ENCODE peak calls at places on chromosomes 1 and 21, in four cellular contexts. A is A549, M is K562, L is H1. S is an unnamed sample.

GRCh38 chr21:44849616-44850130 is 23.8 kb downstream of the PTTG1IP start:
- DNase-seq in A (no peak), M (no peak), L (no peak), S (no peak)

GRCh38 chr1:16607433-16607851 is 5.9 kb downstream of the NBPF1 start:
- DNase-seq in A (no peak), M (no peak), L (no peak), S (no peak)

GRCh38 chr1:53303651-53304515 is 24.0 kb downstream of the LRP8 start:
- DNase-seq in A (no peak), M (no peak), L (no peak), S (no peak)

GRCh38 chr1:234621657-234622335 is 11.8 kb upstream of the IRF2BP2 start:
- DNase-seq in A (no peak), M (no peak), L (no peak), S (peak)

GRCh38 chr1:182080955-182081582 is 19.6 kb upstream of the ZNF648 start:
- DNase-seq in A (peak), M (peak), L (no peak), S (peak)

GRCh38 chr1:36922593-36923251 is 111.6 kb downstream of the GRIK3 start:
- DNase-seq in A (no peak), M (no peak), L (no peak), S (no peak)

GRCh38 chr1:61914823-61915482 is 172.7 kb downstream of the PATJ start:
- DNase-seq in A (no peak), M (no peak), L (no peak), S (no peak)

GRCh38 chr1:161172776-161173376 is 4.4 kb downstream of the B4GALT3 start:
- DNase-seq in A (no peak), M (no peak), L (no peak), S (peak)

GRCh38 chr1:115329965-115330364 is 8.1 kb downstream of the NGF start:
- DNase-seq in A (no peak), M (no peak), L (no peak), S (peak)

GRCh38 chr1:221440658-221441057 is 301.2 kb downstream of the DUSP10 start:
- DNase-seq in A (no peak), M (no peak), L (no peak), S (no peak)

GRCh38 chr1:41122148-41122547 is 100.6 kb upstream of the SLFNL1 start:
- DNase-seq in A (no peak), M (no peak), L (no peak), S (no peak)

GRCh38 chr1:89794406-89794805 is 26.4 kb upstream of the LRRC8D start:
- DNase-seq in A (no peak), M (no peak), L (no peak), S (peak)

GRCh38 chr1:8257621-8258020 is 60.3 kb upstream of the SLC45A1 start:
- DNase-seq in A (no peak), M (no peak), L (no peak), S (no peak)

GRCh38 chr1:10686404-10687040 is 109.9 kb downstream of the CASZ1 start:
- DNase-seq in A (no peak), M (no peak), L (no peak), S (no peak)

GRCh38 chr1:223504741-223505140 is 111.5 kb downstream of the CCDC185 start:
- DNase-seq in A (no peak), M (peak), L (no peak), S (peak)

GRCh38 chr1:153805042-153805745 is 30.0 kb downstream of the SLC27A3 start:
- DNase-seq in A (peak), M (peak), L (no peak), S (peak)

GRCh38 chr1:161738627-161739287 is 10.8 kb upstream of the DUSP12 start:
- DNase-seq in A (peak), M (peak), L (no peak), S (peak)

GRCh38 chr1:204151562-204152309 is at the start of gene ETNK2:
- DNase-seq in A (peak), M (peak), L (no peak), S (peak)

GRCh38 chr1:236516929-236517704 is 6.7 kb upstream of the LGALS8 start:
- DNase-seq in A (peak), M (no peak), L (no peak), S (peak)

GRCh38 chr21:20424943-20425342 is 573.3 kb upstream of the NCAM2 start:
- DNase-seq in A (no peak), M (peak), L (no peak), S (no peak)

GRCh38 chr1:171743014-171743870 is 1.4 kb upstream of the VAMP4 start:
- DNase-seq in A (no peak), M (peak), L (no peak), S (peak)

GRCh38 chr1:56508523-56508983 is 70.8 kb downstream of the PLPP3 start:
- DNase-seq in A (peak), M (no peak), L (no peak), S (peak)

GRCh38 chr1:176211395-176212165 is 4.5 kb upstream of the COP1 start:
- DNase-seq in A (no peak), M (no peak), L (no peak), S (no peak)

GRCh38 chr21:34073749-34074282 is 438 bp downstream of the MRPS6 start:
- DNase-seq in A (no peak), M (peak), L (no peak), S (no peak)

GRCh38 chr21:34071683-34072082 is 1.7 kb upstream of the MRPS6 start:
- DNase-seq in A (no peak), M (no peak), L (no peak), S (no peak)

GRCh38 chr21:34073032-34073748 is at the start of the genes MRPS6 and SLC5A3:
- DNase-seq in A (peak), M (peak), L (peak), S (peak)

GRCh38 chr21:34074283-34075098 is 1.1 kb downstream of the MRPS6 start:
- DNase-seq in A (no peak), M (peak), L (no peak), S (no peak)

GRCh38 chr21:34072145-34073031 is 990 bp upstream of the MRPS6 start:
- DNase-seq in A (no peak), M (no peak), L (no peak), S (no peak)
- TF ChIP-seq MAFK in A (no peak), M (no peak), L (no peak), S (no peak)

GRCh38 chr1:158931055-158931737 is at the start of gene PYHIN1:
- DNase-seq in A (no peak), M (no peak), L (no peak), S (no peak)
- TF ChIP-seq MAFK in A (no peak), M (no peak), L (no peak), S (no peak)

DNA sequence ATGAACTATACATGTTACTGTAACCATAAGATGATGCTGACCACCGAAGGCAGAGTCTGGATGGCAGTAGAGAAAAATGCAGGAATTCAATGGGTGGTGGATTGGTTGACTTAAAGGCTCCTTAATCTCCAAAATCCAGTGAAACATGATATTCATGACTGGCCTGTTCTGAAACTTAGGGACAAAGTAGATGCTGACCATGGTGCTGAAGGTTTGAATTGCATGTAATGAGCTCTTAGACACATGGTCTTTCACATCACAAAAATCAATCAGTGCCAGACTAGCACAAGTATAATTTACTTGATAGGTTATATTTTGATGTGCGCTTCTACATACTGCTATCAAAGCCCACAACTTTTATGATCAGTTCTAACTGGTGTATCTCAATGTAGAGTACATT is 30.8 kb upstream of the NTMT2 start:
- DNase-seq in A (no peak), M (peak), L (no peak), S (peak)
- TF ChIP-seq MAFK in A (no peak), M (no peak), L (no peak), S (no peak)

DNA sequence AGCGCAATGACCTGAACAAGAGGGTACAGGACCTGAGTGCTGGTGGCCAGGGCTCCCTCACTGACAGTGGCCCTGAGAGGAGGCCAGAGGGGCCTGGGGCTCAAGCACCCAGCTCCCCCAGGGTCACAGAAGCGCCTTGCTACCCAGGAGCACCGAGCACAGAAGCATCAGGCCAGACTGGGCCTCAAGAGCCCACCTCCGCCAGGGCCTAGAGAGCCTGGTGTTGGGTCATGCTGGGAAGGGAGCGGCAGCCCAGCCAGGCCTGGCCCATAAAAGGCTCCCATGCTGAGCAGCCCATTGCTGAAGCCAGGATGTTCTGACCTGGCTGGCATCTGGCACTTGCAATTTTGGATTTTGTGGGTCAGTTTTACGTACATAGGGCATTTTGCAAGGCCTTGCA is 5.4 kb upstream of the CCDC28B start:
- DNase-seq in A (no peak), M (no peak), L (no peak), S (no peak)
- TF ChIP-seq MAFK in A (no peak), M (no peak), L (no peak), S (no peak)

GRCh38 chr1:230698130-230698529 is 15.8 kb downstream of the AGT start:
- DNase-seq in A (no peak), M (no peak), L (no peak), S (no peak)
- TF ChIP-seq MAFK in A (no peak), M (no peak), L (no peak), S (no peak)

DNA sequence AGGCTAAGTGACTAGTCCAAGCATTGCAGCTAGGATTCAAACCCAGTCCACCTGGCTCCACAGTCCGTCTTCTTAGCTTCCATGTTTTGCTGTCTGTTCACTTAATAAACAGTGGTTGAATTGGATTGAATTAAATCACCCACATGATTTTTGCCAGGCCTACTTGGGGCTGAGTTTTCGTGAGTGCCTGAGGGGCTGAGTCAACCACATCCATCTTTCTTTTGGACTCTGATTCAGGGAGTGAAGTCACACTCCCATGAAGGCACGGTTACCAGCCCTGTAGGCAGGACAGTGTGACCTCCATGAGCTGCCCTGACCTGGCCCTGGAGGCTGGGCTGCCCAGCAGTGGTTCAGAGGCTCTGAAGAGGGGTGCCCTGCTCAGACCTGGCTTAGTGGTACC is 123.7 kb downstream of the ACTL8 start:
- DNase-seq in A (no peak), M (no peak), L (no peak), S (peak)
- TF ChIP-seq MAFK in A (no peak), M (no peak), L (no peak), S (no peak)

DNA sequence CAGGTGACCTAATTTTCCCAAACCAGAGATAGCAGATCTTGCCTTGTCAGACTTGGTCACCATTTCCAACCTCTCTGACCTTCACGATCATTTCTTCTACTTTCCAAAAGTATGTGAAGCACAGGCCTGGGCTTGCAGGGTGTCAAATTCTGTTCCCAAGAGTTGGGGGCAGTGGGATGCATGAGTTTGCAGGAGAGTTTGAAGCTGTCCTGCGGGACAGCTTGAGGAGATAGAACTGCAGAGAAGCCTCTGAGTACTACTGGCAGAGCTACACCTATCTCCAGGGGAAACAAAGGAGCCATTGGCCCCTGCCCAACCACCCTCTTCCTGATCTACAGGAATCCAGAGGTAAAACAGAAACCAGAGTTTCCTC is 11.3 kb downstream of the TXNIP start:
- DNase-seq in A (no peak), M (no peak), L (no peak), S (no peak)
- TF ChIP-seq MAFK in A (no peak), M (no peak), L (no peak), S (no peak)